ENCODE peak calls at places on chromosome 3, in six cellular contexts. K is AG09319; V is cardiac fibroblast; U is NCI-H2171; G is NCI-H1105; C is activated CD8-positive, alpha-beta T cell treated with anti-CD3 and anti-CD28 coated beads for 36 hours. H is an unnamed sample.

GRCh38 chr3:58164199-58164879 is 46.4 kb downstream of the DNASE1L3 start:
- DNase-seq in K (no peak), V (peak; percentile 66), U (no peak), G (no peak), C (no peak), H (no peak)

GRCh38 chr3:67848299-67848698 is 193.9 kb upstream of the SUCLG2 start:
- DNase-seq in K (no peak), V (no peak), U (no peak), G (no peak), C (no peak), H (no peak)

GRCh38 chr3:99925584-99925983 is 107.9 kb downstream of the CMSS1 start:
- DNase-seq in K (no peak), V (peak; percentile 78), U (no peak), G (no peak), C (no peak), H (no peak)

GRCh38 chr3:107796786-107797185 is 274.0 kb downstream of the BBX start:
- DNase-seq in K (peak; percentile 10), V (peak; percentile 74), U (peak; percentile 87), G (peak; percentile 29), C (no peak), H (no peak)

GRCh38 chr3:153295906-153296305 is 133.9 kb downstream of the RAP2B start:
- DNase-seq in K (peak; percentile 25), V (peak; percentile 49), U (no peak), G (no peak), C (no peak), H (no peak)

GRCh38 chr3:154059798-154060197 is 61.4 kb upstream of the ARHGEF26 start:
- DNase-seq in K (no peak), V (peak; percentile 26), U (no peak), G (no peak), C (no peak), H (no peak)

GRCh38 chr3:14915636-14916222 is 31.7 kb upstream of the NR2C2 start:
- DNase-seq in K (no peak), V (no peak), U (no peak), G (no peak), C (peak; percentile 36), H (no peak)

GRCh38 chr3:175211481-175211880 is 352.3 kb downstream of the NAALADL2 start:
- DNase-seq in K (no peak), V (no peak), U (no peak), G (no peak), C (no peak), H (no peak)

GRCh38 chr3:45124379-45124778 is 21.8 kb downstream of the CDCP1 start:
- DNase-seq in K (peak; percentile 58), V (peak; percentile 59), U (no peak), G (no peak), C (no peak), H (no peak)

GRCh38 chr3:13204177-13204581 is 130.9 kb upstream of the IQSEC1 start:
- DNase-seq in K (no peak), V (no peak), U (no peak), G (no peak), C (peak; percentile 14), H (no peak)